ENCODE peak calls at places on chromosomes 12 and 14, in nine cellular contexts. C is OCI-LY7, O is GM23338, B is GM23248, Z is PC-3, U is hepatocyte, P is SK-N-SH, H is MM.1S, A is HCT116. S is an unnamed sample.
A peak's percentile ranks its signal among the peaks of the same experiment; 100 is the strongest.

GRCh38 chr14:93832665-93833064 is 44.4 kb upstream of the PRIMA1 start:
- DNase-seq in C (no peak), O (no peak), B (no peak), Z (no peak), U (peak; percentile 50), P (peak; percentile 81), H (no peak), A (no peak), S (no peak)

GRCh38 chr12:31023271-31023724 is 50.4 kb upstream of the DDX11 start:
- DNase-seq in C (no peak), O (no peak), B (no peak), Z (no peak), U (no peak), P (no peak), H (no peak), A (no peak), S (no peak)

GRCh38 chr14:105885561-105886320 is 359.4 kb downstream of the TMEM121 start:
- DNase-seq in C (no peak), O (no peak), B (no peak), Z (no peak), U (no peak), P (no peak), H (no peak), A (no peak), S (no peak)

GRCh38 chr12:27198036-27198435 is 46.0 kb upstream of the STK38L start:
- DNase-seq in C (no peak), O (peak; percentile 8), B (peak; percentile 82), Z (no peak), U (no peak), P (no peak), H (no peak), A (no peak), S (no peak)

GRCh38 chr14:34931206-34931605 is 51.6 kb upstream of the SRP54 start:
- DNase-seq in C (peak; percentile 28), O (peak; percentile 8), B (peak; percentile 46), Z (peak; percentile 71), U (no peak), P (no peak), H (no peak), A (no peak), S (no peak)

GRCh38 chr12:4960030-4960429 is 50.3 kb downstream of the KCNA1 start:
- DNase-seq in C (no peak), O (no peak), B (no peak), Z (no peak), U (no peak), P (no peak), H (no peak), A (no peak), S (no peak)

GRCh38 chr12:108801736-108802665 is 55.4 kb downstream of the SSH1 start:
- DNase-seq in C (no peak), O (peak; percentile 93), B (peak; percentile 89), Z (peak; percentile 13), U (peak; percentile 62), P (no peak), H (no peak), A (no peak), S (no peak)

GRCh38 chr14:77181124-77181602 is 435 bp upstream of the TMEM63C start:
- DNase-seq in C (peak; percentile 54), O (no peak), B (no peak), Z (no peak), U (no peak), P (no peak), H (peak; percentile 64), A (no peak), S (no peak)

GRCh38 chr14:74613211-74613914 is 1.3 kb upstream of the LTBP2 start:
- DNase-seq in C (no peak), O (no peak), B (no peak), Z (no peak), U (no peak), P (no peak), H (no peak), A (no peak), S (no peak)

GRCh38 chr12:62601765-62602444 is 135.3 kb downstream of the MON2 start:
- DNase-seq in C (peak; percentile 10), O (no peak), B (peak; percentile 34), Z (no peak), U (no peak), P (no peak), H (peak; percentile 22), A (no peak), S (no peak)

GRCh38 chr12:116879509-116880212 is 1.6 kb downstream of the HRK start:
- DNase-seq in C (peak; percentile 60), O (peak; percentile 42), B (peak; percentile 12), Z (no peak), U (no peak), P (peak; percentile 51), H (no peak), A (no peak), S (no peak)
- H3K36me3 ChIP-seq in C (peaks cover 19% of the 10 kb centered on the region), O (no peaks in the 10 kb centered on the region), B (no peaks in the 10 kb centered on the region), Z (no peaks in the 10 kb centered on the region), U (no peaks in the 10 kb centered on the region), P (no peaks in the 10 kb centered on the region), H (no peaks in the 10 kb centered on the region), A (no peaks in the 10 kb centered on the region), S (no peaks in the 10 kb centered on the region)

GRCh38 chr14:104162495-104162894 is 24.1 kb downstream of the KIF26A start:
- DNase-seq in C (no peak), O (no peak), B (no peak), Z (no peak), U (no peak), P (no peak), H (no peak), A (no peak), S (no peak)

GRCh38 chr14:104164041-104164440 is 25.7 kb downstream of the KIF26A start:
- DNase-seq in C (no peak), O (no peak), B (no peak), Z (no peak), U (no peak), P (no peak), H (no peak), A (no peak), S (no peak)

GRCh38 chr14:104164512-104164911 is 26.1 kb downstream of the KIF26A start:
- DNase-seq in C (no peak), O (no peak), B (no peak), Z (no peak), U (no peak), P (no peak), H (no peak), A (no peak), S (no peak)

GRCh38 chr14:104161601-104162367 is 23.4 kb downstream of the KIF26A start:
- DNase-seq in C (no peak), O (no peak), B (no peak), Z (no peak), U (no peak), P (no peak), H (no peak), A (no peak), S (no peak)

DNA sequence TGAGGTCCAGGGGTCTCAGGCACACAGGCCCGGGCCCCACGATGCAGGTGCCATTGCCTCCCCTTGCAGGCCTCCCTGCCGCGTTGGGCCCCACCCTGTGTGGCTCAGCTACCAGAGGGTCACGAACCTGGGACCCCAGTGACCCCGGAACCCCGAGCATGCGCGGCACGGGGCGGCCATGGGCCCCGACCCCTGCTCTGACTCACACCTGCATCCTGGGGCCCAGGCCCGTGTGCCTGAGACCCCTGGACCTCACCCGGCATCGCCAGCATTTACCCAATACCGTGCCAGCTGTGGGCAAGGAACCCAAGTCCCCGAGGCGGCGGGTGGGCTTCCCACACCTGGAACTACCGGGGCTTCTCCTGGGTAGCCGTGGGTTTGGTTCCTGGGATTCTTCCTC is 25.2 kb downstream of the KIF26A start:
- DNase-seq in C (no peak), O (no peak), B (no peak), Z (no peak), U (no peak), P (no peak), H (no peak), A (no peak), S (no peak)
- H3K9me2 ChIP-seq in C (no peaks in the 10 kb centered on the region), O (no peaks in the 10 kb centered on the region), B (no peaks in the 10 kb centered on the region), Z (no peaks in the 10 kb centered on the region), U (no peaks in the 10 kb centered on the region), P (no peaks in the 10 kb centered on the region), H (no peaks in the 10 kb centered on the region), A (no peaks in the 10 kb centered on the region), S (no peaks in the 10 kb centered on the region)

GRCh38 chr12:112905451-112906089 is 1.2 kb upstream of the OAS1 start:
- DNase-seq in C (no peak), O (no peak), B (peak; percentile 22), Z (peak; percentile 41), U (no peak), P (no peak), H (no peak), A (no peak), S (no peak)
- H3K27ac ChIP-seq in C (peak overlapping the region; percentile 85), O (no peak overlapping the region), B (no peak overlapping the region), Z (peak overlapping the region; percentile 58), U (peak overlapping the region; percentile 73), P (peak overlapping the region; percentile 92), H (no peak overlapping the region), A (no peak overlapping the region), S (no peak overlapping the region)

DNA sequence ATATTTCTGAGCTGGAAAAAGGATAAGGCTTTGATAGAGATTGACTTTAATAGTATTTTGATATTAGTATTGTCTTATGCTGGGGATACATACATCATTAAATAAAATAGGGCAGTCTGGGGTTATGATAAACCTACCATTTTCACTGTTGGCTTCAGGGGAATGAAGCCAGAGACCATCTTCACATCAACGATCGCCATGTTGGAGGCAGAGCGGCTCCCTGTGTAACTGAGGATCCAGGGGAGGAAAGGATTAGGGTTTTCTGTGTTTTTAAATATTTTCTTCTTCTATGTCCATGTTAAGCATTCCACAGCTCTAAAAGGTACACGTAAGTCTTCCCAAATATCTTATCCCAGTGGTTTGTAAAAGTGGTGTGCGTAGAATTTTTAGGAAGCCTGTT is 45.4 kb downstream of the A2M start:
- DNase-seq in C (no peak), O (no peak), B (no peak), Z (no peak), U (no peak), P (no peak), H (no peak), A (no peak), S (no peak)
- H3K36me3 ChIP-seq in C (no peaks in the 10 kb centered on the region), O (no peaks in the 10 kb centered on the region), B (no peaks in the 10 kb centered on the region), Z (no peaks in the 10 kb centered on the region), U (no peaks in the 10 kb centered on the region), P (no peaks in the 10 kb centered on the region), H (no peaks in the 10 kb centered on the region), A (no peaks in the 10 kb centered on the region), S (no peaks in the 10 kb centered on the region)

DNA sequence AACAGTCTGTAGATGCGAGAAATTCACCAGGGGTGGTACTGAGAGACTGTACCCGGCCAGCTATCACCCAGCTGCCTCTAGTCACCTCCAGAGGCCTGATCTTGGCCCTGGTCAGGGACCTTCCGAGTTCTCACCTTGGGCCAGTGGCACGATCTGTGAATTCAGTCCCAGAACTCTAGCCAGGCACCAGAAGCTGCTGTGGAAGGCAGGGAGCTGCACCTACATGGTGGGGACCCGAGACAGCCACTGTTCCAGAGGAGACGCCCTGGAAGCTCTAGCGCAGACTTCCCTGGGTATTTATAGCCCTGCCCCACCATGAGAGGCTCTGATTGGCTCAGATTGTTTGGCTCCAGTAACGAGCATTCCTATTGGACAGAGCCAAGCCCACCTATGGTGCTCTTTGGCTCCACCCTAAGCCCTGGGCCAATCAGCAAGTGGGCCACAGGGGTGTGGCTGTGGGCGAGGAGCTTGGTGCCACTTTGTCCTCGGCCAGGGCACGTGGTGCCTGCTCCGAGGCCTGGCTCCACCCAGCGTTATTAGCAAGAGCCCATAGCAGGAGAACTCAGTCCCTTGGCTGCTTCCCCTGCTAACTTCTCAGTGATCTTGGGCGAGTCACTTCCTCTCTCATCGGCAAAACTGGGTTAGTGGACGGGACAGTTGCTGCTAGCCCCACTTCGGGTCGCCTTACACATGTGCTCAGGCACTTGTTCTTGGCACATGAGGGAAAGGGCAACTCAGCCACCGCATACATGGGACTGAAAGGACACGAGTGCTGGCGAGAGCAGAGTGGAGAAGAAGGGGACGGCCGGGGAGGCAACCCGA is 89.0 kb upstream of the BCL11B start:
- DNase-seq in C (peak; percentile 22), O (no peak), B (no peak), Z (peak; percentile 15), U (no peak), P (peak; percentile 46), H (no peak), A (peak; percentile 67), S (peak; percentile 91)
- H3K9me2 ChIP-seq in C (no peaks in the 10 kb centered on the region), O (peaks cover 2% of the 10 kb centered on the region), B (no peaks in the 10 kb centered on the region), Z (no peaks in the 10 kb centered on the region), U (no peaks in the 10 kb centered on the region), P (no peaks in the 10 kb centered on the region), H (no peaks in the 10 kb centered on the region), A (no peaks in the 10 kb centered on the region), S (no peaks in the 10 kb centered on the region)